ENCODE peak calls at places on chromosomes 5 and 9, in four cellular contexts. M, U, X and P are unnamed samples.
A peak's percentile ranks its signal among the peaks of the same experiment; 100 is the strongest.

GRCh38 chr5:128965011-128965637 is at the start of gene SLC27A6:
- DNase-seq in M (peak; percentile 10), U (no peak), X (no peak), P (no peak)

GRCh38 chr5:40390286-40391253 is 289.1 kb upstream of the PTGER4 start:
- DNase-seq in M (no peak), U (no peak), X (no peak), P (no peak)

GRCh38 chr9:132260846-132261245 is 93.9 kb downstream of the SETX start:
- DNase-seq in M (no peak), U (no peak), X (no peak), P (no peak)

GRCh38 chr9:11142965-11143738 is 530.4 kb upstream of the PTPRD start:
- DNase-seq in M (no peak), U (no peak), X (no peak), P (no peak)

GRCh38 chr9:98144076-98144475 is 25.1 kb upstream of the TRIM14 start:
- DNase-seq in M (no peak), U (no peak), X (no peak), P (no peak)

GRCh38 chr5:1325870-1326546 is 18.9 kb downstream of the CLPTM1L start:
- DNase-seq in M (no peak), U (no peak), X (no peak), P (no peak)

GRCh38 chr5:95390812-95391492 is at the start of gene FAM81B:
- DNase-seq in M (no peak), U (no peak), X (no peak), P (peak; percentile 38)

GRCh38 chr5:60649288-60649917 is 50.6 kb downstream of the DEPDC1B start:
- DNase-seq in M (peak; percentile 63), U (no peak), X (no peak), P (peak; percentile 60)

GRCh38 chr5:177378884-177379883 is 5.0 kb upstream of the SLC34A1 start:
- DNase-seq in M (peak; percentile 85), U (peak; percentile 85), X (no peak), P (peak; percentile 70)

GRCh38 chr9:16361118-16361517 is 509.4 kb downstream of the BNC2 start:
- DNase-seq in M (peak; percentile 51), U (no peak), X (no peak), P (no peak)
- H3K4me3 ChIP-seq in M (no peak overlapping the region), U (no peak overlapping the region), X (no peak overlapping the region), P (no peak overlapping the region)

DNA sequence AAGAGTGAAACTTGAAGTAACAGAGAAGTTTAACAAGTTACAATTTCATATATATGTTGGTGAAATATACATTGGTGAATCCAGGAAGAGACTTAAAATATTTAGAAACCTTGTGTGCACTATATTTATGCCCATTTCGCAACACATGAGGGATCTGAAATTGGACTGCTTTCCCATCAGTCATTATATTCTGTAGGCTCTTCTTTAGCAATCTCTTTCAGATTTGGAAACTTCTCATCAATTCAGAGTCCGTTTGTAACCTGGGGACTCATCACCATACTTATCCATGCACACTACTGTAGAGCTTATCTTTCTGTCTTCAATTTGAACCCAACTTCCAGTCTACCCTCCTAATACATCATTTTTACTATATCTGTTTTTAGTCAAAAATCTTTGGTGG is 2.2 kb downstream of the ITGA1 start:
- DNase-seq in M (no peak), U (no peak), X (no peak), P (no peak)
- H3K4me3 ChIP-seq in M (no peak overlapping the region), U (peak overlapping the region; percentile 77), X (peak overlapping the region; percentile 52), P (no peak overlapping the region)

DNA sequence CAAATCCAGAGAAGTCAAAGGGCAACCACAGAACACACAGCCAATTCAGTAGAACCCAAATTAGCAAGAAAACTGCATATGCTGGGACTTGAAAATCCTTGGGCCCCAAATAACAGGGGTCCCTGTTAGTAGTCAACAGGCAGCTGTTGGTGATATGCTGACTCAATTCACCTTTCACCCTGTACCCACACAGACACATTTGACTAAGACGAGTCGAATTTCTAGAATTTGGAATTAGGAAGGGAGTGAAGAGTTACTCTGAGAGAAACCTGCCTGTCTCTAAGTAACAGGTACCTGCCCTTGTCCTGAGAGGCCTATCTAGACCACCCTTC is 817 bp upstream of the VCP start:
- DNase-seq in M (peak; percentile 22), U (no peak), X (no peak), P (no peak)
- H3K4me3 ChIP-seq in M (no peak overlapping the region), U (no peak overlapping the region), X (no peak overlapping the region), P (no peak overlapping the region)

GRCh38 chr9:1995084-1995483 is 20.1 kb upstream of the SMARCA2 start:
- DNase-seq in M (no peak), U (no peak), X (no peak), P (no peak)

GRCh38 chr9:1994180-1994579 is 21.0 kb upstream of the SMARCA2 start:
- DNase-seq in M (peak; percentile 8), U (no peak), X (no peak), P (no peak)

GRCh38 chr9:1986341-1986740 is 28.8 kb upstream of the SMARCA2 start:
- DNase-seq in M (no peak), U (no peak), X (no peak), P (no peak)

DNA sequence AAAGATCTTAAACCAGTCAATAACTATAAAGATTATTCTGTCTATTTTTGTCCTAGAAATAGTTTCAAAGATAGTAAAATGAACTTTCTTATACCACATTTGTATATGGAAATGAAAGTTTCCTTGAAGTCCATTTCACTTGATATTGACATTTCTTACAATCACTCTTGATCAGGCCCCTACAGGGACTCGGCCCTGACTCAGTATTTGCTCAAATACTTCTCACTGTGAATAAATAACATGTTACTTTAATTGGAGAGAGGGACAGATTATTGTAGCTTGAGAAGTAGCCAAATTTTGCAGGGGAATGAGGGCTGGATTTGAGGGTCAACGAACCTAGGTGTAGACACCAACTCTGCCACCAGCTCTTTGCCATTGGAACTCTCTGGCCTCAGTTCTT is 25.6 kb upstream of the SMARCA2 start:
- DNase-seq in M (no peak), U (no peak), X (no peak), P (no peak)
- H3K4me3 ChIP-seq in M (no peak overlapping the region), U (no peak overlapping the region), X (no peak overlapping the region), P (no peak overlapping the region)

DNA sequence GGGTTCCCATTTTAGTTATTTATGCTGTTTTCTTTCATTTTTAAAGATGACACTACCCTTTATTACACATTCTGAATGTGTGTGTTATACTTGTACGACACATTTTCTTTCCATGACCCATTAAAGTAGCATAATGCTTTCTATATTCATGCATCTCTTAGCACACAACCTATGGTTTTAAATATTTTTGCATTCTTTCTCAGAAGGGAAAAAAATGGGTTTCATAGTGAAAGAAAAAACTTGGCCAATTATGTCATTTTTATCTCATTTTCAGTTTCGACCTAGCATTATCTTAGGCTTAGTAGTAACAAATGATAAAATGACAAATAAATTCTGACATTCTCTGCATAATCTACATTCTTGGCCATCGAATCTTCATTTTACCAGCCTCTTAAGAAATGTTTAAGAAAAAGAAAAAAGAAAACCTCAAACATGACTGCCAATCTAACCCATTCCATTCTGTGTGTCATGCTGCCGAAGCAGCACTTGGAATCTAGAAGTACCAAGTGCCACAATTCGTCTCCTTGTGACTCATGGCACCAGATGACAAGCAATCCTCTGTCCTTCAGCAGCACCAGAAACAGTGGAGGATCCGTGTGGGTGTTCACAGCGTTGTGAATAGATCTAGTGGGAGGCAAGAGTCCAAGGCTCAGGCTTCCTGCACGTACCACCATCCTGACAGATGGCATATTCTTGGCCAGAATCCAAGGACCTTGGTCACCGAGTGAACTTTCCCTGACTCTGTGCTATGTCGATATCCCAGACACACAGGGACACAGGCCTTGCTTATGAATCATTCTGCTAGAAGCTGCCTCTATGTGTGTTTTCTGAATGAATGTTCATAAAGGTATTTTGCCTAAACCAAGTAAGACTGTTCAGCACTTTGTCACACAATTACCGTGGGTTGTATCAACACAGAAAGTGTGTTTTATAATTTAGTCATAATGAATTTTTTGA is 502.7 kb downstream of the NR2F1-AS1 start:
- DNase-seq in M (peak; percentile 91), U (peak; percentile 85), X (peak; percentile 17), P (peak; percentile 96)
- H3K4me3 ChIP-seq in M (peak overlapping the region; percentile 6), U (peak overlapping the region; percentile 44), X (no peak overlapping the region), P (peak overlapping the region; percentile 33)

GRCh38 chr9:136942881-136943230 is 1.7 kb downstream of the FBXW5 start:
- DNase-seq in M (no peak), U (no peak), X (no peak), P (no peak)
- H3K4me3 ChIP-seq in M (peak overlapping the region; percentile 71), U (peak overlapping the region; percentile 81), X (no peak overlapping the region), P (peak overlapping the region; percentile 75)